ENCODE peak calls at places on chromosomes 11 and 22, in nine cellular contexts. B is uterus, V is GM12878, F is heart left ventricle, E is HCT116, W is body of pancreas, Q is adrenal gland, M is spleen, S is Peyer's patch. C is an unnamed sample. For H3K27me3, the result is how much of the 10 kb centered on the place peaks cover.

GRCh38 chr11:9200471-9200870 is 64.7 kb downstream of the DENND5A start:
- DNase-seq in B (no peak), V (no peak), F (no peak), E (no peak), W (no peak), Q (no peak), M (no peak), S (no peak), C (no peak)

GRCh38 chr11:73317373-73317772 is 9.3 kb downstream of the ARHGEF17 start:
- DNase-seq in B (peak), V (no peak), F (peak), E (no peak), W (no peak), Q (no peak), M (no peak), S (no peak), C (no peak)

GRCh38 chr22:37931893-37932389 is 21.5 kb downstream of the C22orf23 start:
- DNase-seq in B (no peak), V (no peak), F (no peak), E (no peak), W (no peak), Q (no peak), M (no peak), S (no peak), C (no peak)

GRCh38 chr22:19038728-19039447 is 83.3 kb downstream of the DGCR2 start:
- DNase-seq in B (no peak), V (no peak), F (no peak), E (no peak), W (no peak), Q (no peak), M (peak), S (peak), C (peak)

GRCh38 chr11:124078591-124078990 is 36.7 kb upstream of the VWA5A start:
- DNase-seq in B (no peak), V (no peak), F (no peak), E (no peak), W (no peak), Q (no peak), M (no peak), S (no peak), C (no peak)

GRCh38 chr11:59607703-59608454 is 7.7 kb downstream of the OSBP start:
- DNase-seq in B (no peak), V (no peak), F (no peak), E (no peak), W (no peak), Q (no peak), M (no peak), S (no peak), C (no peak)

GRCh38 chr11:126140932-126141291 is 70.5 kb downstream of the RPUSD4 start:
- DNase-seq in B (peak), V (no peak), F (no peak), E (no peak), W (peak), Q (peak), M (peak), S (peak), C (peak)

GRCh38 chr11:93974759-93975158 is 46.4 kb upstream of the HEPHL1 start:
- DNase-seq in B (no peak), V (no peak), F (no peak), E (no peak), W (no peak), Q (no peak), M (no peak), S (no peak), C (no peak)

GRCh38 chr11:7571640-7572000 is 57.8 kb downstream of the PPFIBP2 start:
- DNase-seq in B (peak), V (no peak), F (peak), E (peak), W (peak), Q (peak), M (no peak), S (peak), C (peak)

GRCh38 chr11:9687736-9688494 is 24.0 kb downstream of the SWAP70 start:
- DNase-seq in B (no peak), V (no peak), F (no peak), E (no peak), W (no peak), Q (peak), M (no peak), S (no peak), C (no peak)

GRCh38 chr11:33089776-33090175 is 50.4 kb downstream of the TCP11L1 start:
- DNase-seq in B (no peak), V (no peak), F (no peak), E (no peak), W (no peak), Q (no peak), M (no peak), S (no peak), C (no peak)

GRCh38 chr11:71199226-71199815 is 53.1 kb downstream of the SHANK2 start:
- DNase-seq in B (no peak), V (no peak), F (no peak), E (no peak), W (no peak), Q (no peak), M (peak), S (no peak), C (no peak)

GRCh38 chr11:121661796-121662508 is 209.2 kb upstream of the SORL1-AS1 start:
- DNase-seq in B (no peak), V (no peak), F (no peak), E (no peak), W (no peak), Q (no peak), M (no peak), S (no peak), C (no peak)

GRCh38 chr11:119196833-119197483 is 9.2 kb upstream of the CBL start:
- DNase-seq in B (peak), V (peak), F (no peak), E (peak), W (peak), Q (peak), M (peak), S (peak), C (no peak)

GRCh38 chr22:36758792-36759271 is 17.1 kb downstream of the IFT27 start:
- DNase-seq in B (no peak), V (no peak), F (no peak), E (no peak), W (no peak), Q (peak), M (peak), S (peak), C (no peak)

GRCh38 chr11:19218801-19219460 is 17.1 kb upstream of the CSRP3 start:
- DNase-seq in B (no peak), V (no peak), F (peak), E (no peak), W (no peak), Q (no peak), M (no peak), S (no peak), C (no peak)

GRCh38 chr11:60951909-60952741 is at the start of gene SLC15A3:
- DNase-seq in B (peak), V (peak), F (peak), E (no peak), W (peak), Q (peak), M (peak), S (peak), C (peak)

GRCh38 chr11:91435694-91436375 is 788.8 kb upstream of the FAT3 start:
- DNase-seq in B (no peak), V (no peak), F (no peak), E (no peak), W (no peak), Q (no peak), M (no peak), S (no peak), C (no peak)

GRCh38 chr11:129852125-129852740 is 36.6 kb downstream of the TMEM45B start:
- DNase-seq in B (no peak), V (no peak), F (no peak), E (no peak), W (no peak), Q (no peak), M (no peak), S (no peak), C (no peak)

GRCh38 chr11:130001491-130002351 is 914 bp downstream of the PRDM10 start:
- DNase-seq in B (no peak), V (no peak), F (peak), E (no peak), W (peak), Q (peak), M (no peak), S (peak), C (peak)

GRCh38 chr11:27904358-27905055 is 203.4 kb downstream of the KIF18A start:
- DNase-seq in B (no peak), V (no peak), F (no peak), E (no peak), W (no peak), Q (no peak), M (no peak), S (no peak), C (no peak)

GRCh38 chr11:10581481-10582019 is 13.1 kb upstream of the LYVE1 start:
- DNase-seq in B (no peak), V (no peak), F (peak), E (no peak), W (peak), Q (peak), M (peak), S (peak), C (peak)

GRCh38 chr11:117199061-117199915 is at the start of gene TAGLN:
- DNase-seq in B (peak), V (no peak), F (peak), E (no peak), W (peak), Q (peak), M (no peak), S (peak), C (peak)

GRCh38 chr11:75668508-75669297 is at the start of gene MAP6:
- DNase-seq in B (peak), V (no peak), F (peak), E (no peak), W (no peak), Q (peak), M (no peak), S (no peak), C (no peak)

GRCh38 chr11:108559904-108560303 is 33.7 kb downstream of the EXPH5 start:
- DNase-seq in B (no peak), V (no peak), F (no peak), E (no peak), W (no peak), Q (no peak), M (no peak), S (no peak), C (no peak)

GRCh38 chr11:44943118-44943517 is 7.6 kb downstream of the TP53I11 start:
- DNase-seq in B (no peak), V (no peak), F (no peak), E (no peak), W (peak), Q (no peak), M (peak), S (peak), C (no peak)

GRCh38 chr11:60718524-60719316 is 5.8 kb upstream of the MS4A18 start:
- DNase-seq in B (no peak), V (no peak), F (no peak), E (no peak), W (no peak), Q (no peak), M (no peak), S (peak), C (no peak)

GRCh38 chr22:39621826-39622225 is 51.3 kb downstream of the CACNA1I start:
- DNase-seq in B (no peak), V (no peak), F (no peak), E (no peak), W (no peak), Q (no peak), M (no peak), S (no peak), C (no peak)

GRCh38 chr11:134838708-134839107 is 426.7 kb upstream of the B3GAT1 start:
- DNase-seq in B (no peak), V (no peak), F (no peak), E (no peak), W (no peak), Q (no peak), M (no peak), S (no peak), C (no peak)

GRCh38 chr11:77967753-77968152 is 26.7 kb downstream of the INTS4 start:
- DNase-seq in B (no peak), V (no peak), F (no peak), E (no peak), W (no peak), Q (no peak), M (no peak), S (no peak), C (no peak)

GRCh38 chr22:45502215-45503070 is at the start of gene FBLN1:
- DNase-seq in B (peak), V (no peak), F (peak), E (no peak), W (no peak), Q (no peak), M (no peak), S (no peak), C (peak)

GRCh38 chr11:27469333-27469680 is 3.3 kb downstream of the LGR4 start:
- DNase-seq in B (no peak), V (no peak), F (no peak), E (no peak), W (no peak), Q (no peak), M (no peak), S (no peak), C (no peak)

GRCh38 chr11:67627788-67628624 is 1.7 kb downstream of the NUDT8 start:
- DNase-seq in B (peak), V (no peak), F (no peak), E (no peak), W (no peak), Q (no peak), M (peak), S (peak), C (peak)

GRCh38 chr11:67628710-67629385 is 889 bp downstream of the NUDT8 start:
- DNase-seq in B (no peak), V (no peak), F (no peak), E (no peak), W (no peak), Q (no peak), M (no peak), S (no peak), C (peak)

GRCh38 chr11:67630230-67630942 is 649 bp upstream of the NUDT8 start:
- DNase-seq in B (peak), V (peak), F (peak), E (peak), W (peak), Q (peak), M (peak), S (peak), C (peak)

GRCh38 chr11:67630943-67631331 is 1.2 kb upstream of the NUDT8 start:
- DNase-seq in B (peak), V (no peak), F (no peak), E (no peak), W (no peak), Q (no peak), M (no peak), S (peak), C (no peak)

DNA sequence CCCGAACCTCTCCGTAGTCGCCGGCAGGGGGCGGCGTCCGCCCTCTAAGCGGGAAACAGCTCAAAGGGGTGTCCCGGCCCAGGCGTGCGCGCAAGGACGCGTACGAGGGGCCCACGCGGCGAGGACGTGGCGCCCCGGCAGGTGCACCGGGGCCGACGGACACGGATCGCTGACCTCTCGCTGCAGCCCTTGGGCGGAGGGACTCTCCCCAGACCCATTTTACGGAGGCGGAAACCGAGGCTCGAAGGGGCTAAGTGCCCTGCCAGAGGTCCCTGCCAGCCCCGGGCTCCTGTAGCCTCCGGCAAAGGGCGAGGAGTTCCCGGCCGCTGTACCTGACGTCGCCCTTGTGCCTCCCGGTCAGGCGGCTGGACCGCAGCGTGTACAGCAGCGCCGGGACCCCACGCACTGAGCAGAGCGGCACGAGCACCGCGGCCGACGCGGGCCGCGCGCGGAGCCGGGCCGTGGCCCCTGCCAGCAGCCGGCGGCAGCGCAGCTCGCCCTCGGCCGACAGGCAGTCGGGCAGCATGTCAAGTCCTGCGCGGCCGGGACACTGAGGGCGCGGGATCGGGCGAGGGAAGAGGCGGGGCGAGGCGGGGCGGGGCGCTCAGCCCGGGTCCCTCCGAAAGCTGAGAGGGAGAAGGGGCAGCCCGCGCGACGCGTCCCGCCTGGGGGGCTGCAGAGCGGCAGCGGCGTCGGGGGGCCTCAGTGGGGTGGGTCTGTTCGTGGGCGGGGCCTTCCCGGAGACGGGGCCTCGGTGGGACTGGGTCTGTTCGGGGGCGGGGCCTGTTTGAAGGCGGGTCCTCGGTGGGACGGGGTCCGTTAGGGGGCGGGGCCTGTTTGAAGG is at the start of gene NUDT8:
- DNase-seq in B (peak), V (peak), F (peak), E (peak), W (peak), Q (peak), M (peak), S (peak), C (peak)
- TF ChIP-seq POLR2A in B (peak), V (peak), F (peak), E (peak), W (no peak), Q (peak), M (no peak), S (peak), C (peak)

GRCh38 chr11:113387605-113388211 is at the start of gene ANKK1:
- DNase-seq in B (no peak), V (no peak), F (no peak), E (peak), W (peak), Q (no peak), M (peak), S (no peak), C (no peak)
- H3K4me3 ChIP-seq in B (no peak), V (no peak), F (no peak), E (peak), W (no peak), Q (no peak), M (no peak), S (no peak), C (no peak)

GRCh38 chr11:34552270-34552669 is 38.7 kb upstream of the ELF5 start:
- DNase-seq in B (no peak), V (no peak), F (no peak), E (no peak), W (peak), Q (no peak), M (no peak), S (no peak), C (no peak)

GRCh38 chr11:34546511-34547206 is 33.1 kb upstream of the ELF5 start:
- DNase-seq in B (no peak), V (no peak), F (no peak), E (no peak), W (no peak), Q (no peak), M (no peak), S (no peak), C (no peak)

GRCh38 chr11:34548278-34548677 is 34.7 kb upstream of the ELF5 start:
- DNase-seq in B (no peak), V (no peak), F (no peak), E (no peak), W (no peak), Q (no peak), M (no peak), S (no peak), C (no peak)

DNA sequence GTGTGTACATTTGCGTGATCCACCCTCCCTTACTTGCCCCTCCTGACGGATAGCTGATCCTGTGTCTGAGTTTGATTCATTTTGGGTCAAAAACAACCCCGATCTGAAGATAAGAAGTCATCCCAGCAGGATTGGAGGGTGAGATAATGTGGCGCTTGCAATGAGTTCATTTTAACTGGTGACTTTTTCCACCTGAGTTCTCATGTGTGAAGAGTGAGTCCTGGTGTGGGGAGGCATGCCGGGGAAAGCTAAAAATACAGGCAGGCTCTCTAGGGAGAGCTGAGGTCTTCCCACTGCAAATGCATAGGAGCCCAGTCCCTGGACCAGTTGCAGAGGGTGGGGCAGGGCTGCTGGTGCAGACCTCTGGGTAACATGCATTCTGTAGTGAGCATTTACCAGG is 35.7 kb upstream of the ELF5 start:
- DNase-seq in B (no peak), V (no peak), F (no peak), E (no peak), W (no peak), Q (no peak), M (no peak), S (no peak), C (no peak)
- H3K27me3 ChIP-seq in B (under half), V (under half), F (under half), E (under half), W (under half), Q (under half), M (under half), S (under half), C (under half)

GRCh38 chr11:36454551-36454950 is 55.5 kb downstream of the TRAF6 start:
- DNase-seq in B (no peak), V (no peak), F (no peak), E (no peak), W (no peak), Q (no peak), M (no peak), S (no peak), C (no peak)

GRCh38 chr11:36454991-36455611 is 55.0 kb downstream of the TRAF6 start:
- DNase-seq in B (peak), V (no peak), F (peak), E (no peak), W (no peak), Q (no peak), M (no peak), S (no peak), C (no peak)

GRCh38 chr11:36456136-36456535 is 53.9 kb downstream of the TRAF6 start:
- DNase-seq in B (no peak), V (no peak), F (no peak), E (no peak), W (no peak), Q (no peak), M (no peak), S (no peak), C (no peak)

GRCh38 chr11:36453678-36454077 is 56.4 kb downstream of the TRAF6 start:
- DNase-seq in B (no peak), V (no peak), F (no peak), E (no peak), W (no peak), Q (no peak), M (no peak), S (peak), C (no peak)

GRCh38 chr11:36455658-36456111 is 54.4 kb downstream of the TRAF6 start:
- DNase-seq in B (peak), V (no peak), F (peak), E (no peak), W (peak), Q (peak), M (no peak), S (peak), C (no peak)
- TF ChIP-seq POLR2A in B (no peak), V (no peak), F (no peak), E (no peak), W (no peak), Q (no peak), M (no peak), S (no peak), C (no peak)

C was measured in right lobe of liver.